ENCODE peak calls at places on chromosomes 4 and X, in six cellular contexts. One of them, this sample, is unnamed.

GRCh38 chr4:89509708-89510269 is 202.2 kb upstream of the GPRIN3 start:
- DNase-seq in activated B cell treated with CpG ODN at 0.5 μM for 24 hours: no peak
- DNase-seq in T-helper 22 cell: no peak
- DNase-seq in NCI-H2081: no peak
- DNase-seq in nephron progenitor cell: no peak
- DNase-seq in GM06990: peak
- DNase-seq in this sample: peak

GRCh38 chrX:47751670-47752069 is 85.0 kb upstream of the ZNF81 start:
- DNase-seq in activated B cell treated with CpG ODN at 0.5 μM for 24 hours: no peak
- DNase-seq in T-helper 22 cell: no peak
- DNase-seq in NCI-H2081: peak
- DNase-seq in nephron progenitor cell: peak
- DNase-seq in GM06990: peak
- DNase-seq in this sample: no peak

GRCh38 chr4:74030285-74030684 is 8.2 kb downstream of the CXCL3 start:
- DNase-seq in activated B cell treated with CpG ODN at 0.5 μM for 24 hours: no peak
- DNase-seq in T-helper 22 cell: no peak
- DNase-seq in NCI-H2081: no peak
- DNase-seq in nephron progenitor cell: no peak
- DNase-seq in GM06990: no peak
- DNase-seq in this sample: no peak

GRCh38 chr4:100189820-100190642 is at the start of gene DDIT4L:
- DNase-seq in activated B cell treated with CpG ODN at 0.5 μM for 24 hours: no peak
- DNase-seq in T-helper 22 cell: no peak
- DNase-seq in NCI-H2081: no peak
- DNase-seq in nephron progenitor cell: peak
- DNase-seq in GM06990: peak
- DNase-seq in this sample: no peak

GRCh38 chr4:125520258-125520990 is 205.7 kb downstream of the FAT4 start:
- DNase-seq in activated B cell treated with CpG ODN at 0.5 μM for 24 hours: no peak
- DNase-seq in T-helper 22 cell: no peak
- DNase-seq in NCI-H2081: no peak
- DNase-seq in nephron progenitor cell: no peak
- DNase-seq in GM06990: no peak
- DNase-seq in this sample: no peak

GRCh38 chrX:111116666-111117065 is 20.7 kb downstream of the PAK3 start:
- DNase-seq in activated B cell treated with CpG ODN at 0.5 μM for 24 hours: no peak
- DNase-seq in T-helper 22 cell: no peak
- DNase-seq in NCI-H2081: no peak
- DNase-seq in nephron progenitor cell: no peak
- DNase-seq in GM06990: no peak
- DNase-seq in this sample: no peak

GRCh38 chrX:124239324-124239723 is 93.1 kb upstream of the TEX13D start:
- DNase-seq in activated B cell treated with CpG ODN at 0.5 μM for 24 hours: no peak
- DNase-seq in T-helper 22 cell: no peak
- DNase-seq in NCI-H2081: no peak
- DNase-seq in nephron progenitor cell: no peak
- DNase-seq in GM06990: no peak
- DNase-seq in this sample: no peak

GRCh38 chrX:130174051-130174704 is 2.4 kb downstream of the RAB33A start:
- DNase-seq in activated B cell treated with CpG ODN at 0.5 μM for 24 hours: no peak
- DNase-seq in T-helper 22 cell: no peak
- DNase-seq in NCI-H2081: no peak
- DNase-seq in nephron progenitor cell: no peak
- DNase-seq in GM06990: no peak
- DNase-seq in this sample: no peak

GRCh38 chr4:132982151-132982550 is 166.9 kb upstream of the PCDH10 start:
- DNase-seq in activated B cell treated with CpG ODN at 0.5 μM for 24 hours: no peak
- DNase-seq in T-helper 22 cell: no peak
- DNase-seq in NCI-H2081: no peak
- DNase-seq in nephron progenitor cell: no peak
- DNase-seq in GM06990: no peak
- DNase-seq in this sample: no peak